ENCODE peak calls at places on chromosomes 3 and 15, in seven cellular contexts. Y, N, I, Z, O, P and J are unnamed samples.

GRCh38 chr15:65377105-65377975 is 462 bp downstream of the IGDCC3 start:
- DNase-seq in Y (no peak), N (peak; percentile 48), I (no peak), Z (peak; percentile 83), O (peak; percentile 42), P (peak; percentile 24), J (no peak)

GRCh38 chr3:73827658-73828313 is 203.0 kb upstream of the PDZRN3 start:
- DNase-seq in Y (no peak), N (no peak), I (no peak), Z (no peak), O (no peak), P (no peak), J (no peak)

GRCh38 chr15:101803676-101804075 is 367 bp downstream of the OR4F6 start:
- DNase-seq in Y (no peak), N (peak; percentile 40), I (no peak), Z (no peak), O (no peak), P (no peak), J (no peak)

GRCh38 chr3:195179782-195180489 is 91.0 kb downstream of the XXYLT1 start:
- DNase-seq in Y (no peak), N (no peak), I (no peak), Z (peak; percentile 73), O (peak; percentile 30), P (no peak), J (no peak)

GRCh38 chr3:56219894-56220805 is 248.1 kb downstream of the ERC2 start:
- DNase-seq in Y (no peak), N (no peak), I (no peak), Z (peak; percentile 65), O (no peak), P (no peak), J (no peak)

GRCh38 chr3:113241292-113242033 is 30.1 kb downstream of the BOC start:
- DNase-seq in Y (no peak), N (peak; percentile 83), I (no peak), Z (peak; percentile 36), O (no peak), P (no peak), J (no peak)

GRCh38 chr15:40768492-40769309 is 1.1 kb upstream of the C15orf62 start:
- DNase-seq in Y (no peak), N (no peak), I (no peak), Z (peak; percentile 49), O (no peak), P (no peak), J (no peak)

GRCh38 chr3:191239439-191240035 is 40.5 kb downstream of the OSTN start:
- DNase-seq in Y (no peak), N (peak; percentile 12), I (no peak), Z (no peak), O (no peak), P (no peak), J (no peak)

GRCh38 chr3:78894787-78895186 is 873.0 kb downstream of the ROBO1 start:
- DNase-seq in Y (no peak), N (no peak), I (no peak), Z (no peak), O (no peak), P (no peak), J (no peak)

GRCh38 chr15:100973351-100974034 is 54.3 kb downstream of the LRRK1 start:
- DNase-seq in Y (no peak), N (peak; percentile 18), I (no peak), Z (peak; percentile 87), O (no peak), P (no peak), J (no peak)

GRCh38 chr15:75397494-75397893 is 29.1 kb upstream of the MAN2C1 start:
- DNase-seq in Y (no peak), N (peak; percentile 55), I (no peak), Z (no peak), O (no peak), P (no peak), J (no peak)

GRCh38 chr15:70351941-70352774 is 254.4 kb upstream of the TLE3 start:
- DNase-seq in Y (no peak), N (no peak), I (no peak), Z (no peak), O (no peak), P (no peak), J (no peak)

GRCh38 chr3:30042274-30042859 is 564.0 kb upstream of the TGFBR2 start:
- DNase-seq in Y (peak; percentile 12), N (peak; percentile 64), I (peak; percentile 7), Z (peak; percentile 49), O (peak; percentile 54), P (peak; percentile 28), J (peak; percentile 10)

GRCh38 chr3:136631424-136631823 is 120.8 kb downstream of the STAG1 start:
- DNase-seq in Y (peak; percentile 11), N (no peak), I (no peak), Z (no peak), O (no peak), P (no peak), J (no peak)

GRCh38 chr3:184636774-184637316 is 75.0 kb downstream of the MAGEF1 start:
- DNase-seq in Y (no peak), N (peak; percentile 86), I (peak; percentile 56), Z (peak; percentile 38), O (no peak), P (no peak), J (no peak)

GRCh38 chr3:58124387-58124786 is 86.4 kb downstream of the DNASE1L3 start:
- DNase-seq in Y (no peak), N (no peak), I (no peak), Z (no peak), O (no peak), P (no peak), J (no peak)

GRCh38 chr15:35674873-35675781 is 129.2 kb upstream of the DPH6 start:
- DNase-seq in Y (no peak), N (peak; percentile 51), I (no peak), Z (peak; percentile 42), O (no peak), P (no peak), J (no peak)

GRCh38 chr15:89963301-89964288 is 37.5 kb upstream of the ZNF710 start:
- DNase-seq in Y (no peak), N (no peak), I (no peak), Z (no peak), O (no peak), P (no peak), J (no peak)

GRCh38 chr15:32096867-32097266 is 66.6 kb downstream of the CHRNA7 start:
- DNase-seq in Y (no peak), N (no peak), I (no peak), Z (no peak), O (no peak), P (no peak), J (no peak)

GRCh38 chr15:71080705-71081104 is 34.6 kb upstream of the THSD4 start:
- DNase-seq in Y (no peak), N (peak; percentile 97), I (peak; percentile 70), Z (no peak), O (no peak), P (no peak), J (no peak)

GRCh38 chr15:51367322-51367976 is 26.0 kb downstream of the GLDN start:
- DNase-seq in Y (no peak), N (peak; percentile 31), I (no peak), Z (no peak), O (no peak), P (no peak), J (no peak)

GRCh38 chr3:152595975-152596832 is 238.7 kb upstream of the P2RY1 start:
- DNase-seq in Y (peak; percentile 72), N (peak; percentile 91), I (no peak), Z (no peak), O (peak; percentile 55), P (no peak), J (no peak)

DNA sequence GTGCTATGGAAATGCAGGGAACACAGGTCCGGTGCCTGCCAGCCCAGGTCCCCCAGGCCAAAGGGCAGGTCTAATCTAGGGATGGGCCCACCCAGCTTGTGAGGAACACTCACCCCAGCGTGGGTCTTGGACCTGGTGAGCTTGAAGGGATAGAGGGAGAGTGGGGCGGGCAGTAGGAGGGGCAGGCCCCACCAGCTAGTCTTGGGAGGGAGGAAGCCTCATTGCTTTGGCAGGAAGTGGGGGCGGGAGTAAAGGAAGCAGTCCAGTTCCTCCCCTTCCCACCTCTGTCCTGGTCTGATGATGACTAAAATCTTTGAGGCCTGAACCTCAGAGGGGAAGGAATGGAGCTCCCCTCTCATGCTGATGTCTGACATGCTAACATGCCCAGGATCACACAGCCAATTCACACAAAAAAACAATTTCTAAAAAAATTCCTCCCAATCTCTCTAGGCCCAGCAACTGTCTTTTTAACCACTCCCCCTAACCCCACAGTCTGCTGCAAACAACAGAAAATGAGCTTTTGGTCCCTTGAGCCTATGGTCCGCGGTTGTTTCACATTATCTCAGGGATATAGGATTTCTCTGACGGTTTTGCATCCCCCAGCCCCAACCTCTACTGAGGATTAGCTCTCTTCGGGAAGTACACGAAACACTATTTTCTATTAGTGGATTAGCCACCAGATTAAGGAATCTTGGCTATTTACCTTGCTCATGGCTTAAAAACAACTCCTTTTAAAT is 30.7 kb upstream of the DUSP7 start:
- DNase-seq in Y (peak; percentile 37), N (peak; percentile 41), I (no peak), Z (no peak), O (peak; percentile 14), P (no peak), J (no peak)
- H3K9me3 ChIP-seq in Y (no peaks in the 10 kb centered on the region), N (no peaks in the 10 kb centered on the region), I (no peaks in the 10 kb centered on the region), Z (no peaks in the 10 kb centered on the region), O (no peaks in the 10 kb centered on the region), P (no peaks in the 10 kb centered on the region), J (no peaks in the 10 kb centered on the region)

DNA sequence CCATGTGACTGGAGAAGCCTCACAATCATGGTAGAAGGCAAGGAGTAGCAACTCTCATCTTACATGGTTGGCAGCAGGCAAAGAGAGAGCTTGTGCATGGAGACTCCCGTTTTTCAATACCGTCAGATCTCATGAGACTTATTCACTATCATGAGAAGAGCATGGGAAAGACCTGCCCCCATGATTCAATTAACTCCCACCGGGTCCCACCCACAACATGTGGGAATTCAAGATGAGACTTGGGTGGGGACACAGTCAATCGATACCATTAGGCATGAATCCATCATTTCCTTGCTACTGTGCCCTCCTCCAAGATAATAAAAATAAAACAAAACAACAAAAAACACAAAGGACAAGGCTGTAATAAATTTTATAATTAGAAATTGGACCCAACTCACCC is 384.7 kb upstream of the MEIS2 start:
- DNase-seq in Y (no peak), N (no peak), I (no peak), Z (no peak), O (no peak), P (no peak), J (no peak)
- H3K9me3 ChIP-seq in Y (no peaks in the 10 kb centered on the region), N (no peaks in the 10 kb centered on the region), I (no peaks in the 10 kb centered on the region), Z (no peaks in the 10 kb centered on the region), O (no peaks in the 10 kb centered on the region), P (no peaks in the 10 kb centered on the region), J (no peaks in the 10 kb centered on the region)

GRCh38 chr3:24709921-24710320 is 215.3 kb upstream of the THRB start:
- DNase-seq in Y (no peak), N (no peak), I (no peak), Z (no peak), O (no peak), P (no peak), J (no peak)

GRCh38 chr3:24704496-24704895 is 209.8 kb upstream of the THRB start:
- DNase-seq in Y (no peak), N (peak; percentile 65), I (no peak), Z (no peak), O (no peak), P (no peak), J (no peak)
- H3K9me3 ChIP-seq in Y (no peaks in the 10 kb centered on the region), N (no peaks in the 10 kb centered on the region), I (no peaks in the 10 kb centered on the region), Z (no peaks in the 10 kb centered on the region), O (no peaks in the 10 kb centered on the region), P (no peaks in the 10 kb centered on the region), J (no peaks in the 10 kb centered on the region)

DNA sequence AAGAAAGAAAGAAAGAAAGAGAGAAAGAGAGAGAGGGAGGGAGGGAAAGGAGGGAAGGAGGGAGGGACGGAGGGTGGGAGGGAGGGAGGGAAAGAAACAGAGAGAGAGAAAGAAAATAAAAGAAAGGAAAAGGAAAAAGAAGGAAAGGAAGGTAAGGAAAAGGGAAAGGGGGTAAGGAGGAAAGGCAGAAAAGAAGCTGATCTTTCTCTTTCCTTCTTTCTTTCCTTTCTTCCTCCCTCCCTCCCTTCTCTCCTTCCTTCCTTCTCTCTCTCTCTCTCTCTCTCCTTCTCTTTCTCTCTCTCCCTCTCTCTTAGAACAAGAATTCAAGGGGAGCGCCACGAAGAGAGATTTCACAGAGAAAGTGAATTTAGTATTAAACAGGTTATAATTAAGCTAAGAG is 25.8 kb upstream of the TMCC1 start:
- DNase-seq in Y (no peak), N (no peak), I (no peak), Z (no peak), O (no peak), P (no peak), J (no peak)
- H3K9me3 ChIP-seq in Y (peaks cover 3% of the 10 kb centered on the region), N (no peaks in the 10 kb centered on the region), I (peaks cover 7% of the 10 kb centered on the region), Z (peaks cover 12% of the 10 kb centered on the region), O (peaks cover 7% of the 10 kb centered on the region), P (peaks cover 20% of the 10 kb centered on the region), J (peaks cover 8% of the 10 kb centered on the region)